ENCODE peak calls at places on chromosomes 5 and 9, in six cellular contexts. C is ovary; H is stimulated activated CD4-positive, alpha-beta T cell treated with anti-CD3 and anti-CD28 coated beads, TNF-alpha, amount 100 ng/mL, for 24 hours; N is left cardiac atrium; F is HFF-Myc; B is activated CD4-positive, alpha-beta memory T cell treated with anti-CD3 and anti-CD28 coated beads, Interleukin-2, amount 10 ng/mL, durations not matched to agents 7 days and 5 days. E is an unnamed sample.

GRCh38 chr9:91580136-91580535 is 156.5 kb upstream of the NFIL3 start:
- DNase-seq in C (no peak), H (no peak), N (no peak), F (no peak), B (no peak), E (no peak)

GRCh38 chr5:142466195-142466951 is 141.6 kb upstream of the SPRY4 start:
- DNase-seq in C (no peak), H (no peak), N (no peak), F (peak), B (no peak), E (no peak)

GRCh38 chr9:113892861-113893491 is 16.9 kb downstream of the ZNF618 start:
- DNase-seq in C (no peak), H (no peak), N (no peak), F (no peak), B (no peak), E (no peak)

GRCh38 chr5:154440540-154440939 is 5.3 kb upstream of the SAP30L start:
- DNase-seq in C (no peak), H (no peak), N (no peak), F (no peak), B (no peak), E (no peak)

GRCh38 chr9:127919253-127919815 is 2.5 kb upstream of the ST6GALNAC4 start:
- DNase-seq in C (peak), H (no peak), N (peak), F (peak), B (no peak), E (peak)

GRCh38 chr5:393846-394275 is 49.1 kb upstream of the EXOC3 start:
- DNase-seq in C (peak), H (no peak), N (peak), F (no peak), B (peak), E (peak)

GRCh38 chr5:159290741-159291140 is 27.7 kb downstream of the UBLCP1 start:
- DNase-seq in C (no peak), H (no peak), N (no peak), F (no peak), B (no peak), E (no peak)

GRCh38 chr9:70525553-70525952 is 111.1 kb upstream of the KLF9 start:
- DNase-seq in C (no peak), H (no peak), N (no peak), F (no peak), B (no peak), E (no peak)

GRCh38 chr9:121226186-121226585 is 24.5 kb upstream of the RAB14 start:
- DNase-seq in C (no peak), H (no peak), N (no peak), F (no peak), B (no peak), E (no peak)

GRCh38 chr9:132350861-132351315 is 3.9 kb downstream of the SETX start:
- DNase-seq in C (no peak), H (no peak), N (no peak), F (no peak), B (peak), E (no peak)

GRCh38 chr5:59174248-59174844 is 591.5 kb downstream of the RAB3C start:
- DNase-seq in C (no peak), H (no peak), N (no peak), F (peak), B (peak), E (no peak)

GRCh38 chr5:122195784-122196394 is 66.5 kb downstream of the ZNF474 start:
- DNase-seq in C (no peak), H (no peak), N (no peak), F (peak), B (no peak), E (no peak)

GRCh38 chr5:164073013-164073535 is 567.7 kb downstream of the MAT2B start:
- DNase-seq in C (no peak), H (no peak), N (no peak), F (no peak), B (no peak), E (no peak)

GRCh38 chr9:136899196-136899595 is 12.9 kb downstream of the TRAF2 start:
- DNase-seq in C (no peak), H (no peak), N (no peak), F (no peak), B (no peak), E (peak)